ENCODE peak calls at places on chromosomes 16 and 17, in four cellular contexts. One of them, this sample, is unnamed.

GRCh38 chr17:75032896-75033294 is 13.9 kb downstream of the ATP5PD start:
- DNase-seq in H1: no peak
- DNase-seq in IMR-90: no peak
- DNase-seq in H9: no peak
- DNase-seq in this sample: no peak

GRCh38 chr17:4968916-4969550 is 1.4 kb upstream of the SPAG7 start:
- DNase-seq in H1: no peak
- DNase-seq in IMR-90: peak
- DNase-seq in H9: no peak
- DNase-seq in this sample: peak

GRCh38 chr17:21161498-21162393 is 35.0 kb downstream of the DHRS7B start:
- DNase-seq in H1: no peak
- DNase-seq in IMR-90: peak
- DNase-seq in H9: no peak
- DNase-seq in this sample: no peak

GRCh38 chr17:6669479-6670212 is 18.1 kb downstream of the C17orf100 start:
- DNase-seq in H1: no peak
- DNase-seq in IMR-90: no peak
- DNase-seq in H9: peak
- DNase-seq in this sample: peak

GRCh38 chr16:24497405-24497804 is 42.0 kb upstream of the RBBP6 start:
- DNase-seq in H1: no peak
- DNase-seq in IMR-90: peak
- DNase-seq in H9: peak
- DNase-seq in this sample: peak

GRCh38 chr17:7156342-7156940 is 22.7 kb downstream of the ASGR1 start:
- DNase-seq in H1: no peak
- DNase-seq in IMR-90: no peak
- DNase-seq in H9: no peak
- DNase-seq in this sample: no peak

GRCh38 chr16:28212532-28212873 is 738 bp upstream of the XPO6 start:
- DNase-seq in H1: no peak
- DNase-seq in IMR-90: peak
- DNase-seq in H9: peak
- DNase-seq in this sample: peak

GRCh38 chr17:50593321-50593720 is 32.8 kb downstream of the CACNA1G start:
- DNase-seq in H1: no peak
- DNase-seq in IMR-90: no peak
- DNase-seq in H9: peak
- DNase-seq in this sample: peak

GRCh38 chr16:77782694-77783093 is 5.7 kb upstream of the VAT1L start:
- DNase-seq in H1: no peak
- DNase-seq in IMR-90: peak
- DNase-seq in H9: no peak
- DNase-seq in this sample: peak

GRCh38 chr17:66353937-66354401 is 51.6 kb downstream of the PRKCA start:
- DNase-seq in H1: no peak
- DNase-seq in IMR-90: peak
- DNase-seq in H9: no peak
- DNase-seq in this sample: no peak

GRCh38 chr16:68676113-68676860 is 31.2 kb downstream of the CDH3 start:
- DNase-seq in H1: no peak
- DNase-seq in IMR-90: no peak
- DNase-seq in H9: no peak
- DNase-seq in this sample: no peak

GRCh38 chr16:24950275-24950674 is 64.9 kb downstream of the ARHGAP17 start:
- DNase-seq in H1: no peak
- DNase-seq in IMR-90: peak
- DNase-seq in H9: no peak
- DNase-seq in this sample: no peak

GRCh38 chr17:16040710-16041251 is 41.2 kb downstream of the TTC19 start:
- DNase-seq in H1: no peak
- DNase-seq in IMR-90: peak
- DNase-seq in H9: no peak
- DNase-seq in this sample: no peak

GRCh38 chr16:90022209-90023077 is 3.2 kb upstream of the DBNDD1 start:
- DNase-seq in H1: no peak
- DNase-seq in IMR-90: peak
- DNase-seq in H9: peak
- DNase-seq in this sample: peak

GRCh38 chr17:44144966-44145739 is 3.4 kb downstream of the HROB start:
- DNase-seq in H1: no peak
- DNase-seq in IMR-90: peak
- DNase-seq in H9: no peak
- DNase-seq in this sample: peak

GRCh38 chr17:40980117-40980516 is 4.0 kb downstream of the KRT40 start:
- DNase-seq in H1: no peak
- DNase-seq in IMR-90: no peak
- DNase-seq in H9: no peak
- DNase-seq in this sample: peak

GRCh38 chr16:1938910-1939309 is 4.1 kb downstream of the MSRB1 start:
- DNase-seq in H1: no peak
- DNase-seq in IMR-90: no peak
- DNase-seq in H9: no peak
- DNase-seq in this sample: no peak

GRCh38 chr16:83717308-83717707 is 90.5 kb upstream of the HSBP1 start:
- DNase-seq in H1: no peak
- DNase-seq in IMR-90: no peak
- DNase-seq in H9: peak
- DNase-seq in this sample: peak
- H3K56ac ChIP-seq in H1: no peak
- H3K56ac ChIP-seq in IMR-90: no peak
- H3K56ac ChIP-seq in H9: no peak
- H3K56ac ChIP-seq in this sample: no peak

GRCh38 chr16:87140211-87141200 is 176.7 kb downstream of the C16orf95 start:
- DNase-seq in H1: no peak
- DNase-seq in IMR-90: no peak
- DNase-seq in H9: no peak
- DNase-seq in this sample: no peak
- H2AK5ac ChIP-seq in H1: no peak
- H2AK5ac ChIP-seq in IMR-90: no peak
- H2AK5ac ChIP-seq in H9: no peak
- H2AK5ac ChIP-seq in this sample: no peak

GRCh38 chr17:46833840-46834208 is 15.3 kb upstream of the WNT3 start:
- DNase-seq in H1: no peak
- DNase-seq in IMR-90: no peak
- DNase-seq in H9: no peak
- DNase-seq in this sample: no peak

GRCh38 chr17:46831573-46832305 is 13.2 kb upstream of the WNT3 start:
- DNase-seq in H1: no peak
- DNase-seq in IMR-90: no peak
- DNase-seq in H9: peak
- DNase-seq in this sample: no peak

GRCh38 chr17:46832945-46833839 is 14.7 kb upstream of the WNT3 start:
- DNase-seq in H1: no peak
- DNase-seq in IMR-90: peak
- DNase-seq in H9: peak
- DNase-seq in this sample: peak

GRCh38 chr17:46834846-46835245 is 16.4 kb upstream of the WNT3 start:
- DNase-seq in H1: no peak
- DNase-seq in IMR-90: no peak
- DNase-seq in H9: no peak
- DNase-seq in this sample: no peak

DNA sequence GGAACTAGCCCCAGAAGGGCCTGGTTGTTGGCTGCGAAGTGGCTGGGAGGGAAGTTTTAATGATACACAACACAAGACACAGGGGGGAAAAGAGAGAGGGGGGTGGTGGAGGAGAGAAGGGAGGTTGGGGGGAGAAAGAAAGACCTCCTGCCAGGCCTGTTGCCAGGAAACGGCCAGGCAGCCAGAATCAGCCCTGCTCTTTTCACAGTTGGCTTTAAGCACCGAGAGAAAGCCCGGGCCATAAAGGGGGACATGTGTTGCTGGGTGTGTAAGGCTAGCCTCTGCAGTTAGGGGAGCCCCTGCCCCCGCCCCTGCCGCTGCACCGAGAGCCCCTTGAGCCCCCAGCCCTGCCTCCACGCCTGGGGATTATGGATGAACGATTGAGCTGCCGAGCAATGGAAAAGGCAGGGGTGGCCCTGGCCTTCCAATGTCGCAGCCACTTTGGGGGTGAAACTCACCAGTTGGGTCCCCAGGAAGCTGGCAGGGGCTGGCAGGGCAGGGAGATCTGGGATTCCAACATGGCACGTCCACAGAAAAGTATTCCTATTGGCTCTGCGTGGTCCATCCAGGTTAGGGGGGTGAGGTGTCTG is 13.9 kb upstream of the WNT3 start:
- DNase-seq in H1: no peak
- DNase-seq in IMR-90: no peak
- DNase-seq in H9: peak
- DNase-seq in this sample: no peak
- H3K56ac ChIP-seq in H1: no peak
- H3K56ac ChIP-seq in IMR-90: no peak
- H3K56ac ChIP-seq in H9: no peak
- H3K56ac ChIP-seq in this sample: peak

GRCh38 chr17:78501241-78502036 is 75.8 kb downstream of the DNAH17 start:
- DNase-seq in H1: no peak
- DNase-seq in IMR-90: no peak
- DNase-seq in H9: no peak
- DNase-seq in this sample: no peak
- H2AK5ac ChIP-seq in H1: no peak
- H2AK5ac ChIP-seq in IMR-90: no peak
- H2AK5ac ChIP-seq in H9: no peak
- H2AK5ac ChIP-seq in this sample: no peak

This sample was measured in mesendoderm.